ENCODE peak calls at places on chromosomes 2 and 18, in seven cellular contexts. One of them, this sample, is unnamed.

GRCh38 chr18:59851784-59852399 is 47.9 kb upstream of the PMAIP1 start:
- DNase-seq in foreskin keratinocyte: no peak
- DNase-seq in OCI-LY7: no peak
- DNase-seq in IMR-90: no peak
- DNase-seq in uterus: peak; percentile 17
- DNase-seq in astrocyte: no peak
- DNase-seq in gastrocnemius medialis: no peak
- DNase-seq in this sample: no peak

GRCh38 chr18:11960743-11961380 is 20.4 kb upstream of the IMPA2 start:
- DNase-seq in IMR-90: no peak
- DNase-seq in uterus: no peak
- DNase-seq in gastrocnemius medialis: no peak
- DNase-seq in OCI-LY7: no peak
- DNase-seq in foreskin keratinocyte: no peak
- DNase-seq in astrocyte: no peak
- DNase-seq in this sample: no peak

GRCh38 chr2:216583606-216584005 is 49.6 kb upstream of the IGFBP2 start:
- DNase-seq in OCI-LY7: no peak
- DNase-seq in foreskin keratinocyte: no peak
- DNase-seq in uterus: no peak
- DNase-seq in astrocyte: no peak
- DNase-seq in gastrocnemius medialis: no peak
- DNase-seq in IMR-90: no peak
- DNase-seq in this sample: no peak

GRCh38 chr2:231356474-231356849 is 39.0 kb upstream of the B3GNT7 start:
- DNase-seq in IMR-90: peak; percentile 31
- DNase-seq in uterus: peak; percentile 35
- DNase-seq in gastrocnemius medialis: no peak
- DNase-seq in astrocyte: no peak
- DNase-seq in foreskin keratinocyte: no peak
- DNase-seq in OCI-LY7: no peak
- DNase-seq in this sample: no peak

GRCh38 chr18:43875496-43875895 is 598.2 kb upstream of the SYT4 start:
- DNase-seq in astrocyte: no peak
- DNase-seq in uterus: no peak
- DNase-seq in OCI-LY7: no peak
- DNase-seq in foreskin keratinocyte: no peak
- DNase-seq in IMR-90: no peak
- DNase-seq in gastrocnemius medialis: no peak
- DNase-seq in this sample: no peak

GRCh38 chr2:237262838-237263771 is 150.9 kb downstream of the COL6A3 start:
- DNase-seq in foreskin keratinocyte: peak; percentile 63
- DNase-seq in gastrocnemius medialis: no peak
- DNase-seq in uterus: no peak
- DNase-seq in IMR-90: peak; percentile 89
- DNase-seq in astrocyte: peak; percentile 74
- DNase-seq in OCI-LY7: no peak
- DNase-seq in this sample: no peak

GRCh38 chr2:204452464-204453023 is 92.7 kb upstream of the PARD3B start:
- DNase-seq in foreskin keratinocyte: peak; percentile 89
- DNase-seq in OCI-LY7: no peak
- DNase-seq in gastrocnemius medialis: no peak
- DNase-seq in astrocyte: peak; percentile 99
- DNase-seq in IMR-90: peak; percentile 98
- DNase-seq in uterus: peak; percentile 28
- DNase-seq in this sample: peak; percentile 99

GRCh38 chr18:50970006-50970405 is 2.2 kb downstream of the ELAC1 start:
- DNase-seq in IMR-90: no peak
- DNase-seq in foreskin keratinocyte: no peak
- DNase-seq in OCI-LY7: no peak
- DNase-seq in gastrocnemius medialis: peak; percentile 22
- DNase-seq in uterus: no peak
- DNase-seq in astrocyte: no peak
- DNase-seq in this sample: no peak

GRCh38 chr2:20423376-20423775 is 23.5 kb upstream of the RHOB start:
- DNase-seq in foreskin keratinocyte: no peak
- DNase-seq in uterus: no peak
- DNase-seq in OCI-LY7: no peak
- DNase-seq in astrocyte: no peak
- DNase-seq in gastrocnemius medialis: no peak
- DNase-seq in IMR-90: no peak
- DNase-seq in this sample: no peak

GRCh38 chr2:222561817-222562424 is 94.0 kb downstream of the FARSB start:
- DNase-seq in gastrocnemius medialis: no peak
- DNase-seq in OCI-LY7: peak; percentile 38
- DNase-seq in IMR-90: peak; percentile 22
- DNase-seq in foreskin keratinocyte: no peak
- DNase-seq in uterus: peak; percentile 40
- DNase-seq in astrocyte: no peak
- DNase-seq in this sample: no peak

GRCh38 chr2:190182071-190182524 is 119.6 kb upstream of the MSTN start:
- DNase-seq in astrocyte: no peak
- DNase-seq in gastrocnemius medialis: no peak
- DNase-seq in OCI-LY7: peak; percentile 21
- DNase-seq in IMR-90: no peak
- DNase-seq in uterus: no peak
- DNase-seq in foreskin keratinocyte: no peak
- DNase-seq in this sample: no peak

GRCh38 chr18:49690307-49690706 is 123.0 kb downstream of the ACAA2 start:
- DNase-seq in foreskin keratinocyte: peak; percentile 96
- DNase-seq in astrocyte: peak; percentile 99
- DNase-seq in OCI-LY7: no peak
- DNase-seq in gastrocnemius medialis: no peak
- DNase-seq in uterus: no peak
- DNase-seq in IMR-90: peak; percentile 97
- DNase-seq in this sample: peak; percentile 79

GRCh38 chr18:35267809-35268208 is 22.2 kb downstream of the ZSCAN30 start:
- DNase-seq in IMR-90: no peak
- DNase-seq in OCI-LY7: no peak
- DNase-seq in foreskin keratinocyte: no peak
- DNase-seq in uterus: peak; percentile 26
- DNase-seq in astrocyte: no peak
- DNase-seq in gastrocnemius medialis: no peak
- DNase-seq in this sample: no peak

GRCh38 chr2:17969661-17970060 is 91.2 kb downstream of the KCNS3 start:
- DNase-seq in OCI-LY7: no peak
- DNase-seq in foreskin keratinocyte: no peak
- DNase-seq in astrocyte: peak; percentile 50
- DNase-seq in IMR-90: peak; percentile 71
- DNase-seq in gastrocnemius medialis: no peak
- DNase-seq in uterus: no peak
- DNase-seq in this sample: no peak

GRCh38 chr2:155310589-155310988 is 612.1 kb downstream of the KCNJ3 start:
- DNase-seq in uterus: no peak
- DNase-seq in astrocyte: peak; percentile 2
- DNase-seq in IMR-90: no peak
- DNase-seq in OCI-LY7: peak; percentile 50
- DNase-seq in gastrocnemius medialis: no peak
- DNase-seq in foreskin keratinocyte: no peak
- DNase-seq in this sample: no peak

GRCh38 chr18:8776013-8776515 is 70.7 kb downstream of the MTCL1 start:
- DNase-seq in astrocyte: no peak
- DNase-seq in gastrocnemius medialis: no peak
- DNase-seq in uterus: no peak
- DNase-seq in IMR-90: no peak
- DNase-seq in OCI-LY7: no peak
- DNase-seq in foreskin keratinocyte: no peak
- DNase-seq in this sample: no peak

GRCh38 chr2:54665436-54665856 is 58.0 kb upstream of the EML6 start:
- DNase-seq in uterus: no peak
- DNase-seq in IMR-90: peak; percentile 68
- DNase-seq in astrocyte: no peak
- DNase-seq in gastrocnemius medialis: no peak
- DNase-seq in foreskin keratinocyte: no peak
- DNase-seq in OCI-LY7: peak; percentile 74
- DNase-seq in this sample: no peak
- TF ChIP-seq CTCF in uterus: peak; percentile 50
- TF ChIP-seq CTCF in IMR-90: peak; percentile 45
- TF ChIP-seq CTCF in astrocyte: peak; percentile 51
- TF ChIP-seq CTCF in gastrocnemius medialis: peak; percentile 65
- TF ChIP-seq CTCF in foreskin keratinocyte: peak; percentile 73
- TF ChIP-seq CTCF in OCI-LY7: peak; percentile 91
- TF ChIP-seq CTCF in this sample: peak; percentile 39

DNA sequence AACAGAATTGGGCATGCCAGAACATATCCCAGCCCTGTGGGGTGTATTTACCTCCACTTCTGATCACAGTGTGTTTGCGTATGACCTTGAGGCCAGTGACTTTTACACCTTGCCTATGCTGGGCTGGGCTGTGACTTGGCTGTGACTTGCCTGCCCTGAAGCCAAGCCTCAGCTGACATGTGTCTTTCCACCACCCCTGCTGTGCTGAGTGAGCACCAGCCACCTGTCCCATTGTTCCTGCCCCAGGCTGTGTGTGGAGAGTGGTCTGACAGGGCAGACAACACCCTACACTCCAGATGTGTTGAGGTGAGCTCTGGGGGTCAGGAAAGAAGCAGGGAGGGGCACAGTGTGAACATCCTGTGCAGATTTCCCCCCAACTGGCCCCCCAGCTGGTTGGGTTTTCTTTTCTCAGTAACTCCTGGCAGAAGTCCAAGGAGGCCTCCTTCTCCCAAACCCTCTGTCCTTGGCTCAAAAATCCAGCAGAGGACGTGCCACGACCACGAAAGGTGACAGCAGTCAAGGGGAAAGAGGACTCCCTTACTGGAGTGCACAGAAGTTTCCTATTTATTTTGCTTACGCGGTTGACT is 5.1 kb upstream of the STEAP3 start:
- DNase-seq in astrocyte: peak; percentile 27
- DNase-seq in uterus: no peak
- DNase-seq in foreskin keratinocyte: peak; percentile 31
- DNase-seq in OCI-LY7: peak; percentile 5
- DNase-seq in gastrocnemius medialis: peak; percentile 69
- DNase-seq in IMR-90: peak; percentile 74
- DNase-seq in this sample: no peak
- TF ChIP-seq CTCF in astrocyte: peak; percentile 51
- TF ChIP-seq CTCF in uterus: no peak
- TF ChIP-seq CTCF in foreskin keratinocyte: peak; percentile 67
- TF ChIP-seq CTCF in OCI-LY7: peak; percentile 38
- TF ChIP-seq CTCF in gastrocnemius medialis: peak; percentile 78
- TF ChIP-seq CTCF in IMR-90: peak; percentile 75
- TF ChIP-seq CTCF in this sample: peak; percentile 72

GRCh38 chr2:94759211-94759610 is 112.0 kb upstream of the TEKT4 start:
- DNase-seq in OCI-LY7: peak; percentile 25
- DNase-seq in uterus: no peak
- DNase-seq in astrocyte: no peak
- DNase-seq in IMR-90: no peak
- DNase-seq in foreskin keratinocyte: no peak
- DNase-seq in gastrocnemius medialis: no peak
- DNase-seq in this sample: no peak
- TF ChIP-seq CTCF in OCI-LY7: peak; percentile 31
- TF ChIP-seq CTCF in uterus: no peak
- TF ChIP-seq CTCF in astrocyte: no peak
- TF ChIP-seq CTCF in IMR-90: no peak
- TF ChIP-seq CTCF in foreskin keratinocyte: no peak
- TF ChIP-seq CTCF in gastrocnemius medialis: no peak
- TF ChIP-seq CTCF in this sample: no peak

GRCh38 chr2:175966839-175967238 is 35.2 kb downstream of the LNPK start:
- DNase-seq in OCI-LY7: no peak
- DNase-seq in foreskin keratinocyte: no peak
- DNase-seq in astrocyte: no peak
- DNase-seq in gastrocnemius medialis: no peak
- DNase-seq in uterus: no peak
- DNase-seq in IMR-90: no peak
- DNase-seq in this sample: no peak

GRCh38 chr2:175965773-175966172 is 36.3 kb downstream of the LNPK start:
- DNase-seq in OCI-LY7: no peak
- DNase-seq in IMR-90: no peak
- DNase-seq in uterus: no peak
- DNase-seq in foreskin keratinocyte: no peak
- DNase-seq in astrocyte: no peak
- DNase-seq in gastrocnemius medialis: no peak
- DNase-seq in this sample: no peak

GRCh38 chr2:175964195-175964594 is 37.9 kb downstream of the LNPK start:
- DNase-seq in OCI-LY7: peak; percentile 4
- DNase-seq in astrocyte: no peak
- DNase-seq in uterus: no peak
- DNase-seq in IMR-90: no peak
- DNase-seq in gastrocnemius medialis: no peak
- DNase-seq in foreskin keratinocyte: no peak
- DNase-seq in this sample: no peak
- TF ChIP-seq CTCF in OCI-LY7: peak; percentile 71
- TF ChIP-seq CTCF in astrocyte: no peak
- TF ChIP-seq CTCF in uterus: no peak
- TF ChIP-seq CTCF in IMR-90: no peak
- TF ChIP-seq CTCF in gastrocnemius medialis: no peak
- TF ChIP-seq CTCF in foreskin keratinocyte: peak; percentile 29
- TF ChIP-seq CTCF in this sample: no peak

GRCh38 chr2:218229851-218230250 is 12.9 kb downstream of the ARPC2 start:
- DNase-seq in OCI-LY7: no peak
- DNase-seq in foreskin keratinocyte: peak; percentile 51
- DNase-seq in IMR-90: no peak
- DNase-seq in uterus: no peak
- DNase-seq in astrocyte: no peak
- DNase-seq in gastrocnemius medialis: no peak
- DNase-seq in this sample: no peak
- TF ChIP-seq CTCF in OCI-LY7: no peak
- TF ChIP-seq CTCF in foreskin keratinocyte: no peak
- TF ChIP-seq CTCF in IMR-90: no peak
- TF ChIP-seq CTCF in uterus: no peak
- TF ChIP-seq CTCF in astrocyte: no peak
- TF ChIP-seq CTCF in gastrocnemius medialis: no peak
- TF ChIP-seq CTCF in this sample: no peak

GRCh38 chr2:115165529-115166109 is 723.2 kb downstream of the DPP10 start:
- DNase-seq in astrocyte: peak; percentile 0
- DNase-seq in OCI-LY7: peak; percentile 43
- DNase-seq in IMR-90: peak; percentile 12
- DNase-seq in foreskin keratinocyte: no peak
- DNase-seq in uterus: no peak
- DNase-seq in gastrocnemius medialis: no peak
- DNase-seq in this sample: no peak
- TF ChIP-seq CTCF in astrocyte: peak; percentile 45
- TF ChIP-seq CTCF in OCI-LY7: peak; percentile 86
- TF ChIP-seq CTCF in IMR-90: peak; percentile 48
- TF ChIP-seq CTCF in foreskin keratinocyte: peak; percentile 64
- TF ChIP-seq CTCF in uterus: no peak
- TF ChIP-seq CTCF in gastrocnemius medialis: no peak
- TF ChIP-seq CTCF in this sample: peak; percentile 41

DNA sequence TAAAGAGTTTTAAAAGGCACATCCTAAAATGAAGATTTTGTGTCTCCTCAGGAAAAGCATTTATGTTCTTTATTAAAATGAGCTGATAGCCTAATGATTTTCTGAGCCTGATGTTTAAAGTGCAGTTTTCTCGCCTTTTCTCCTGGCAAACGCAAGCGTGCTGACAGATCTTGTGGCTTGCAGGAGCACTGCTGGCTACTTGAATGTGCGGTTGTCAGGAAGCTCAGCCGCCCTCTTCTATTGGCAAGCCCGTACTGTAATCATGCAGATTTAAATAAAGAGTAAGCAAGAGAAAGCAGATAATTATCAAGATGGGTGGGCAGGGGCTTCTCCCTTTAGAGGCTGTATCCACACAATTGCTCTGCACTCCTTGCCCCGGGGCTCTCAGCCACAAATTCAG is 139.5 kb upstream of the SPHKAP start:
- DNase-seq in OCI-LY7: no peak
- DNase-seq in foreskin keratinocyte: no peak
- DNase-seq in uterus: no peak
- DNase-seq in gastrocnemius medialis: no peak
- DNase-seq in astrocyte: no peak
- DNase-seq in IMR-90: no peak
- DNase-seq in this sample: no peak
- TF ChIP-seq CTCF in OCI-LY7: no peak
- TF ChIP-seq CTCF in foreskin keratinocyte: no peak
- TF ChIP-seq CTCF in uterus: no peak
- TF ChIP-seq CTCF in gastrocnemius medialis: no peak
- TF ChIP-seq CTCF in astrocyte: no peak
- TF ChIP-seq CTCF in IMR-90: no peak
- TF ChIP-seq CTCF in this sample: no peak